ENCODE peak calls at places on chromosomes 1 and 21, in five cellular contexts. Z is ovary, C is tibial artery, R is foreskin keratinocyte, B is MM.1S. I is an unnamed sample.

GRCh38 chr1:41356752-41357151 is 4.5 kb upstream of the FOXO6 start:
- DNase-seq in Z (no peak), C (no peak), R (no peak), B (no peak), I (no peak)

GRCh38 chr21:33149166-33149565 is 79.2 kb downstream of the OLIG1 start:
- DNase-seq in Z (no peak), C (no peak), R (no peak), B (no peak), I (no peak)

GRCh38 chr1:84972377-84972987 is 24.4 kb downstream of the MCOLN2 start:
- DNase-seq in Z (no peak), C (no peak), R (no peak), B (peak), I (no peak)

GRCh38 chr21:35212393-35213127 is 163.5 kb upstream of the RUNX1 start:
- DNase-seq in Z (no peak), C (no peak), R (peak), B (no peak), I (no peak)

GRCh38 chr1:50308883-50309282 is 114.4 kb downstream of the DMRTA2 start:
- DNase-seq in Z (no peak), C (no peak), R (peak), B (peak), I (no peak)

GRCh38 chr1:3313579-3313955 is 140.9 kb upstream of the ARHGEF16 start:
- DNase-seq in Z (peak), C (peak), R (no peak), B (no peak), I (peak)

GRCh38 chr21:34362670-34363069 is 1.1 kb upstream of the KCNE2 start:
- DNase-seq in Z (no peak), C (no peak), R (no peak), B (no peak), I (no peak)

GRCh38 chr1:44907909-44908308 is 64.9 kb upstream of the PTCH2 start:
- DNase-seq in Z (no peak), C (no peak), R (no peak), B (no peak), I (no peak)

GRCh38 chr1:37438037-37438970 is 36.1 kb upstream of the ZC3H12A start:
- DNase-seq in Z (no peak), C (no peak), R (no peak), B (no peak), I (no peak)

GRCh38 chr21:42790520-42790919 is 88.8 kb downstream of the WDR4 start:
- DNase-seq in Z (no peak), C (no peak), R (peak), B (no peak), I (no peak)

GRCh38 chr21:42233067-42233981 is 14.4 kb downstream of the ABCG1 start:
- DNase-seq in Z (peak), C (peak), R (no peak), B (peak), I (no peak)

GRCh38 chr1:89615676-89616598 is 17.0 kb upstream of the LRRC8C start:
- DNase-seq in Z (no peak), C (no peak), R (peak), B (peak), I (no peak)

GRCh38 chr1:88683516-88683847 is 591 bp upstream of the PKN2 start:
- DNase-seq in Z (peak), C (peak), R (no peak), B (peak), I (peak)

GRCh38 chr1:118077331-118078055 is 107.5 kb downstream of the SPAG17 start:
- DNase-seq in Z (no peak), C (no peak), R (peak), B (peak), I (no peak)

GRCh38 chr1:52636701-52637695 is 4.0 kb downstream of the SHISAL2A start:
- DNase-seq in Z (no peak), C (no peak), R (peak), B (peak), I (no peak)

GRCh38 chr1:110612060-110612745 is 6.0 kb upstream of the KCNA2 start:
- DNase-seq in Z (no peak), C (no peak), R (no peak), B (no peak), I (no peak)

GRCh38 chr1:18957136-18957521 is 653 bp upstream of the IFFO2 start:
- DNase-seq in Z (no peak), C (no peak), R (no peak), B (no peak), I (no peak)

GRCh38 chr1:223460566-223461189 is 67.5 kb downstream of the CCDC185 start:
- DNase-seq in Z (no peak), C (no peak), R (no peak), B (no peak), I (no peak)

GRCh38 chr1:192516776-192517297 is 58.7 kb upstream of the RGS1 start:
- DNase-seq in Z (no peak), C (no peak), R (no peak), B (peak), I (no peak)

GRCh38 chr1:234484218-234484617 is 5.2 kb upstream of the TARBP1 start:
- DNase-seq in Z (no peak), C (no peak), R (no peak), B (no peak), I (no peak)

GRCh38 chr1:50424045-50424939 is 1.0 kb upstream of the DMRTA2 start:
- DNase-seq in Z (no peak), C (no peak), R (no peak), B (no peak), I (no peak)

GRCh38 chr1:94898486-94899385 is 28.2 kb downstream of the CNN3 start:
- DNase-seq in Z (no peak), C (no peak), R (no peak), B (no peak), I (no peak)

GRCh38 chr21:31992391-31992790 is 119.6 kb downstream of the HUNK start:
- DNase-seq in Z (no peak), C (no peak), R (no peak), B (no peak), I (no peak)

GRCh38 chr1:152520561-152521090 is 6.3 kb downstream of the CRCT1 start:
- DNase-seq in Z (no peak), C (no peak), R (peak), B (no peak), I (no peak)

GRCh38 chr1:168180148-168180524 is 1.4 kb downstream of the TIPRL start:
- DNase-seq in Z (no peak), C (no peak), R (no peak), B (no peak), I (no peak)

GRCh38 chr1:8663915-8664331 is 153.5 kb downstream of the RERE start:
- DNase-seq in Z (peak), C (peak), R (no peak), B (no peak), I (no peak)

GRCh38 chr1:68213843-68214242 is 18.5 kb downstream of the WLS start:
- DNase-seq in Z (peak), C (peak), R (peak), B (no peak), I (no peak)

GRCh38 chr1:17239420-17239819 is 9.5 kb upstream of the PADI3 start:
- DNase-seq in Z (no peak), C (no peak), R (peak), B (peak), I (peak)

GRCh38 chr1:1006305-1007159 is 6.6 kb upstream of the HES4 start:
- DNase-seq in Z (peak), C (no peak), R (peak), B (no peak), I (no peak)

GRCh38 chr1:2073382-2074230 is 23.4 kb downstream of the PRKCZ start:
- DNase-seq in Z (no peak), C (no peak), R (no peak), B (no peak), I (peak)

GRCh38 chr1:174131032-174131638 is 28.2 kb upstream of the RABGAP1L start:
- DNase-seq in Z (no peak), C (no peak), R (no peak), B (no peak), I (no peak)

GRCh38 chr1:234778215-234779159 is 168.5 kb upstream of the IRF2BP2 start:
- DNase-seq in Z (peak), C (no peak), R (no peak), B (no peak), I (no peak)

GRCh38 chr1:184284900-184285299 is 101.9 kb upstream of the C1orf21 start:
- DNase-seq in Z (no peak), C (no peak), R (no peak), B (no peak), I (no peak)

GRCh38 chr1:170661646-170662411 is 2.1 kb upstream of the PRRX1 start:
- DNase-seq in Z (peak), C (no peak), R (peak), B (no peak), I (no peak)

GRCh38 chr1:211537253-211537652 is 41.7 kb downstream of the SLC30A1 start:
- DNase-seq in Z (no peak), C (no peak), R (no peak), B (no peak), I (no peak)

GRCh38 chr1:183080406-183080805 is 57.2 kb downstream of the LAMC1 start:
- DNase-seq in Z (no peak), C (no peak), R (no peak), B (no peak), I (no peak)

GRCh38 chr21:36065497-36066036 is 4.3 kb upstream of the CBR1 start:
- DNase-seq in Z (no peak), C (no peak), R (peak), B (no peak), I (no peak)

GRCh38 chr1:18927654-18928272 is 25.4 kb upstream of the ALDH4A1 start:
- DNase-seq in Z (no peak), C (no peak), R (peak), B (peak), I (no peak)

GRCh38 chr1:26357121-26357602 is 3.2 kb upstream of the CRYBG2 start:
- DNase-seq in Z (no peak), C (no peak), R (peak), B (no peak), I (no peak)

GRCh38 chr1:60503216-60503615 is 429.6 kb upstream of the C1orf87 start:
- DNase-seq in Z (no peak), C (no peak), R (no peak), B (no peak), I (no peak)

GRCh38 chr1:236705771-236706565 is 19.7 kb downstream of the ACTN2 start:
- DNase-seq in Z (no peak), C (no peak), R (no peak), B (no peak), I (no peak)
- H3K27ac ChIP-seq in Z (no peak), C (no peak), R (no peak), B (no peak), I (peak)

GRCh38 chr1:220878223-220879081 is 791 bp upstream of the HLX start:
- DNase-seq in Z (no peak), C (no peak), R (no peak), B (no peak), I (no peak)
- H3K27ac ChIP-seq in Z (peak), C (peak), R (no peak), B (no peak), I (no peak)

DNA sequence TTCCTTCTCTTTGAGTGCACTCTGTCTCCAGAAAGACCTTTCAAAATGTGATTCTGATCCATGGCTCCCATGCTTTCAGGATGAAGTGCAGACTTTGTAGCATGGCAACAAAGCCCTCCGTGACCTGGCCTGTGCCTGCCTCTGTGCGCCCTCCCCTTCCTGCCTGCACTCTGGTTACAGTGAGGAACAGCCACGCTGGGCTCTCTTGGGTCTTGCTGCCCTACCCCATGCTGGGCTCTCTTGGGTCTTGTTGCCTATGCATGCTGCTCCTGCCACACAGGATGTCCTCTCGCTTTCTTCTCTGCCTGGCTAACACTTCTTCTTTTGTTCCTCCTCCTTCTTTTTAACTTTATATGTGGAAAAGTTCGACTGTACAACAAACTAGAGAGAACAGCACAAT is 28.0 kb downstream of the LMOD1 start:
- DNase-seq in Z (no peak), C (no peak), R (no peak), B (no peak), I (no peak)
- H3K27ac ChIP-seq in Z (peak), C (peak), R (no peak), B (no peak), I (no peak)

GRCh38 chr1:10529096-10529495 is 54.3 kb downstream of the PEX14 start:
- DNase-seq in Z (no peak), C (no peak), R (no peak), B (no peak), I (no peak)
- H3K27ac ChIP-seq in Z (no peak), C (no peak), R (no peak), B (no peak), I (no peak)